ENCODE peak calls at places on chromosomes 11 and 22, in six cellular contexts. One of them, this sample, is unnamed.
A peak's percentile ranks its signal among the peaks of the same experiment; 100 is the strongest.

GRCh38 chr22:46861968-46862367 is 99.5 kb downstream of the TBC1D22A start:
- DNase-seq in HepG2: no peak
- DNase-seq in GM12878: no peak
- DNase-seq in WTC11: no peak
- DNase-seq in K562: no peak
- DNase-seq in H1: no peak
- DNase-seq in this sample: no peak

GRCh38 chr11:121895919-121896318 is 220.1 kb downstream of the BLID start:
- DNase-seq in HepG2: no peak
- DNase-seq in GM12878: no peak
- DNase-seq in WTC11: no peak
- DNase-seq in K562: no peak
- DNase-seq in H1: no peak
- DNase-seq in this sample: no peak

GRCh38 chr11:23233075-23233474 is 372.8 kb upstream of the CCDC179 start:
- DNase-seq in HepG2: no peak
- DNase-seq in GM12878: no peak
- DNase-seq in WTC11: no peak
- DNase-seq in K562: no peak
- DNase-seq in H1: no peak
- DNase-seq in this sample: no peak

GRCh38 chr11:118618115-118618990 is 10.9 kb downstream of the PHLDB1 start:
- DNase-seq in HepG2: no peak
- DNase-seq in GM12878: no peak
- DNase-seq in WTC11: no peak
- DNase-seq in K562: no peak
- DNase-seq in H1: no peak
- DNase-seq in this sample: no peak

GRCh38 chr11:46721286-46721685 is 2.3 kb downstream of the F2 start:
- DNase-seq in HepG2: no peak
- DNase-seq in GM12878: no peak
- DNase-seq in WTC11: no peak
- DNase-seq in K562: no peak
- DNase-seq in H1: no peak
- DNase-seq in this sample: no peak

GRCh38 chr22:48919851-48920589 is 907.7 kb downstream of the BRD1 start:
- DNase-seq in HepG2: no peak
- DNase-seq in GM12878: no peak
- DNase-seq in WTC11: no peak
- DNase-seq in K562: no peak
- DNase-seq in H1: peak; percentile 34
- DNase-seq in this sample: no peak

GRCh38 chr22:46734830-46735453 is 3.1 kb downstream of the CERK start:
- DNase-seq in HepG2: no peak
- DNase-seq in GM12878: peak; percentile 56
- DNase-seq in WTC11: no peak
- DNase-seq in K562: no peak
- DNase-seq in H1: no peak
- DNase-seq in this sample: no peak

GRCh38 chr11:103581680-103582265 is 454.7 kb upstream of the DDI1 start:
- DNase-seq in HepG2: no peak
- DNase-seq in GM12878: no peak
- DNase-seq in WTC11: no peak
- DNase-seq in K562: no peak
- DNase-seq in H1: no peak
- DNase-seq in this sample: no peak

GRCh38 chr22:43424201-43424600 is 12.4 kb downstream of the MPPED1 start:
- DNase-seq in HepG2: no peak
- DNase-seq in GM12878: no peak
- DNase-seq in WTC11: no peak
- DNase-seq in K562: no peak
- DNase-seq in H1: no peak
- DNase-seq in this sample: no peak

GRCh38 chr11:12859872-12860657 is 149.1 kb upstream of the RASSF10 start:
- DNase-seq in HepG2: no peak
- DNase-seq in GM12878: no peak
- DNase-seq in WTC11: no peak
- DNase-seq in K562: peak; percentile 76
- DNase-seq in H1: no peak
- DNase-seq in this sample: no peak

GRCh38 chr11:73335204-73335923 is 27.3 kb downstream of the ARHGEF17 start:
- DNase-seq in HepG2: peak; percentile 68
- DNase-seq in GM12878: no peak
- DNase-seq in WTC11: peak; percentile 94
- DNase-seq in K562: peak; percentile 84
- DNase-seq in H1: peak; percentile 98
- DNase-seq in this sample: peak; percentile 33

GRCh38 chr11:99513368-99513767 is 492.6 kb downstream of the CNTN5 start:
- DNase-seq in HepG2: no peak
- DNase-seq in GM12878: no peak
- DNase-seq in WTC11: no peak
- DNase-seq in K562: no peak
- DNase-seq in H1: no peak
- DNase-seq in this sample: no peak

GRCh38 chr22:47332246-47332980 is 570.0 kb downstream of the TBC1D22A start:
- DNase-seq in HepG2: no peak
- DNase-seq in GM12878: no peak
- DNase-seq in WTC11: no peak
- DNase-seq in K562: no peak
- DNase-seq in H1: no peak
- DNase-seq in this sample: no peak

GRCh38 chr11:288328-289144 is at the start of gene PGGHG:
- DNase-seq in HepG2: no peak
- DNase-seq in GM12878: no peak
- DNase-seq in WTC11: peak; percentile 45
- DNase-seq in K562: peak; percentile 86
- DNase-seq in H1: peak; percentile 75
- DNase-seq in this sample: no peak

GRCh38 chr22:27715078-27715477 is 86.5 kb downstream of the MN1 start:
- DNase-seq in HepG2: no peak
- DNase-seq in GM12878: no peak
- DNase-seq in WTC11: no peak
- DNase-seq in K562: no peak
- DNase-seq in H1: no peak
- DNase-seq in this sample: no peak

GRCh38 chr11:105466582-105467228 is 143.2 kb upstream of the GRIA4 start:
- DNase-seq in HepG2: peak; percentile 4
- DNase-seq in GM12878: no peak
- DNase-seq in WTC11: no peak
- DNase-seq in K562: no peak
- DNase-seq in H1: no peak
- DNase-seq in this sample: peak; percentile 16

GRCh38 chr11:44742470-44742869 is 15.7 kb downstream of the TSPAN18 start:
- DNase-seq in HepG2: no peak
- DNase-seq in GM12878: no peak
- DNase-seq in WTC11: no peak
- DNase-seq in K562: no peak
- DNase-seq in H1: no peak
- DNase-seq in this sample: no peak

GRCh38 chr11:57459112-57460016 is 964 bp upstream of the RTN4RL2 start:
- DNase-seq in HepG2: no peak
- DNase-seq in GM12878: no peak
- DNase-seq in WTC11: peak; percentile 41
- DNase-seq in K562: peak; percentile 33
- DNase-seq in H1: peak; percentile 75
- DNase-seq in this sample: no peak

GRCh38 chr22:28903080-28903479 is 19.7 kb downstream of the ZNRF3 start:
- DNase-seq in HepG2: no peak
- DNase-seq in GM12878: no peak
- DNase-seq in WTC11: no peak
- DNase-seq in K562: no peak
- DNase-seq in H1: no peak
- DNase-seq in this sample: no peak

GRCh38 chr11:104772806-104773241 is 125.4 kb downstream of the CASP12 start:
- DNase-seq in HepG2: no peak
- DNase-seq in GM12878: no peak
- DNase-seq in WTC11: no peak
- DNase-seq in K562: no peak
- DNase-seq in H1: no peak
- DNase-seq in this sample: peak; percentile 6

GRCh38 chr11:345179-345578 is 24.1 kb upstream of the B4GALNT4 start:
- DNase-seq in HepG2: no peak
- DNase-seq in GM12878: no peak
- DNase-seq in WTC11: no peak
- DNase-seq in K562: no peak
- DNase-seq in H1: no peak
- DNase-seq in this sample: no peak

GRCh38 chr22:50583294-50583865 is 731 bp upstream of the CHKB start:
- DNase-seq in HepG2: peak; percentile 18
- DNase-seq in GM12878: no peak
- DNase-seq in WTC11: no peak
- DNase-seq in K562: no peak
- DNase-seq in H1: no peak
- DNase-seq in this sample: no peak

GRCh38 chr11:126189109-126189929 is 22.1 kb downstream of the RPUSD4 start:
- DNase-seq in HepG2: peak; percentile 94
- DNase-seq in GM12878: peak; percentile 52
- DNase-seq in WTC11: no peak
- DNase-seq in K562: no peak
- DNase-seq in H1: no peak
- DNase-seq in this sample: no peak

GRCh38 chr11:47469411-47470179 is 20.7 kb upstream of the RAPSN start:
- DNase-seq in HepG2: no peak
- DNase-seq in GM12878: no peak
- DNase-seq in WTC11: no peak
- DNase-seq in K562: no peak
- DNase-seq in H1: no peak
- DNase-seq in this sample: no peak

GRCh38 chr11:117972589-117973445 is 13.4 kb upstream of the IL10RA start:
- DNase-seq in HepG2: no peak
- DNase-seq in GM12878: no peak
- DNase-seq in WTC11: no peak
- DNase-seq in K562: no peak
- DNase-seq in H1: no peak
- DNase-seq in this sample: no peak

GRCh38 chr11:71582309-71582895 is at the start of gene KRTAP5-11:
- DNase-seq in HepG2: no peak
- DNase-seq in GM12878: no peak
- DNase-seq in WTC11: no peak
- DNase-seq in K562: no peak
- DNase-seq in H1: no peak
- DNase-seq in this sample: no peak

GRCh38 chr11:31645747-31646146 is 136.2 kb downstream of the ELP4 start:
- DNase-seq in HepG2: peak; percentile 20
- DNase-seq in GM12878: no peak
- DNase-seq in WTC11: no peak
- DNase-seq in K562: peak; percentile 23
- DNase-seq in H1: no peak
- DNase-seq in this sample: peak; percentile 33

GRCh38 chr22:48950151-48950915 is 877.3 kb downstream of the BRD1 start:
- DNase-seq in HepG2: no peak
- DNase-seq in GM12878: no peak
- DNase-seq in WTC11: no peak
- DNase-seq in K562: no peak
- DNase-seq in H1: peak; percentile 39
- DNase-seq in this sample: no peak

DNA sequence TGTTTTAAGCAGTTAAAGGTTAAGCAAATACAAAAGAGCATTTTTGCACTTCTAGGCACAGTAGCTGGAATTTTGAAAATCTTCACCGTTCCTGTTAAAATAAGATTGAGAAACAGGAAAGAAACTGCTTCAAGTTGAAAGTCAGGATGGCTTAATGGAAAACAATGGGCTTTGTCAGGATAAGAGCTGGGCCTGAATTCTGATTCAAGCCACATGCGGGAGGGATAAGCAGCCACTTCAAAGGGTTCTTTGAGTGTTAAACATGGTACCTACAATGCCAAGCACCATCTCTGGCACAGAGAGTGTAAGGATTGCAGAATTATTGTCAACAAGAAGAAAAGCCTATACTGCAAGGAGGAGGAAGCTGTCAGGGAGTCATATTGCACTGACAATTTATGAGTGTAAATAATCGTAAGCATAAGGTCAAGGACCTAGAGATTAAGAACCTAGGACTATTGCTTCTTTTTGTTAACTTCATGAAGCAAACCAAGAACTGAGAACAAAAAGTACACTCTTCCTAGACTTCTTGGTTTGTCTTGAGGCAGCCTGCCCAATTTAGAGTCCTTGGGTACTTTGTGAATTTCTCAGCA is 32.5 kb downstream of the MPPED2 start:
- DNase-seq in HepG2: no peak
- DNase-seq in GM12878: no peak
- DNase-seq in WTC11: no peak
- DNase-seq in K562: no peak
- DNase-seq in H1: no peak
- DNase-seq in this sample: no peak
- TF ChIP-seq SP1 in HepG2: no peak
- TF ChIP-seq SP1 in GM12878: no peak
- TF ChIP-seq SP1 in WTC11: no peak
- TF ChIP-seq SP1 in K562: no peak
- TF ChIP-seq SP1 in H1: no peak
- TF ChIP-seq SP1 in this sample: no peak

GRCh38 chr11:1891831-1892115 is at the start of gene PRR33:
- DNase-seq in HepG2: no peak
- DNase-seq in GM12878: no peak
- DNase-seq in WTC11: no peak
- DNase-seq in K562: no peak
- DNase-seq in H1: no peak
- DNase-seq in this sample: no peak
- TF ChIP-seq ATF3 in HepG2: no peak
- TF ChIP-seq ATF3 in GM12878: no peak
- TF ChIP-seq ATF3 in WTC11: no peak
- TF ChIP-seq ATF3 in K562: no peak
- TF ChIP-seq ATF3 in H1: no peak
- TF ChIP-seq ATF3 in this sample: no peak

GRCh38 chr11:65873280-65874156 is 918 bp upstream of the EFEMP2 start:
- DNase-seq in HepG2: peak; percentile 80
- DNase-seq in GM12878: peak; percentile 87
- DNase-seq in WTC11: peak; percentile 97
- DNase-seq in K562: peak; percentile 92
- DNase-seq in H1: peak; percentile 100
- DNase-seq in this sample: peak; percentile 83
- TF ChIP-seq SP1 in HepG2: peak; percentile 99
- TF ChIP-seq SP1 in GM12878: peak; percentile 90
- TF ChIP-seq SP1 in WTC11: peak; percentile 100
- TF ChIP-seq SP1 in K562: peak; percentile 99
- TF ChIP-seq SP1 in H1: peak; percentile 83
- TF ChIP-seq SP1 in this sample: peak; percentile 75

DNA sequence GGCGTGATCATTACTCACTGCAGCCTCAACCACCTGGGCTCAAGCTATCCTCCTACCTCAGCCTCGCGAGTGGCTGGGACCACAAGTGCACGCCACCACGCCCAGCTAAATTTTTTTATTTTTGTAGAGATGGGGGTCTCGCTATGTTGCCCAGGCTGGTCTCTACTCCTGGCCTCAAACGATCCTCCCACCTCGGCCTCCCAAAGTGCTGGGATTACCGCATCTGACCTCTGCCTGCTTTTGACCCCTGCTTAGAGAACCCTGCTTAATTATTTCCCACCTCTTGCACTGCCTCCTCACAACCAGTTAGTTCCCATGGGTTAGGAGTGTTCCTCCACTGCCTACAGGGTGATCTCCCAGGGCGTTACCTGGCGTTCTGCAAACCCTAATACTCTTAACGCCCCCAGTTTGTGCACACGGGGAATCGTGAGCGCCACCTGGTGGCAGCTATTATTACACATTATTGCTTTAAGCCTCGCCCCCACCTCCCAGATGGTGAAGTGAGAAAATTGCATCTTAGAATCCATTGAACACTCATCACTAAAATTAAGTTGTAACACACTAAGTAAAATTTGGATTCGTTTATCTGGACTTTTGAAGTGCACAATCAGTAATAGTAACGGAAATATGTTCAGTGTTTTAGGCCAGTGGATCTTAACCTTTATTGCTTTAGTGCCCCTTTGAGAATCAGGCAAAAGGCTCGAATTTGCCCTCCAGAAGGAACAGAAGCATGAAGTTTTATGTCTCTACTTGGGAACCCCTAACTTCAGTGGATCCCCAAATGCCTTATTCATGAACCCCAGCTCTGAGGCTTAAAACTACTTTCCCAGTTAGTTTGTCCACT is 61.4 kb upstream of the ASPHD2 start:
- DNase-seq in HepG2: peak; percentile 54
- DNase-seq in GM12878: no peak
- DNase-seq in WTC11: peak; percentile 74
- DNase-seq in K562: peak; percentile 77
- DNase-seq in H1: peak; percentile 81
- DNase-seq in this sample: peak; percentile 59
- TF ChIP-seq ATF3 in HepG2: no peak
- TF ChIP-seq ATF3 in GM12878: no peak
- TF ChIP-seq ATF3 in WTC11: no peak
- TF ChIP-seq ATF3 in K562: no peak
- TF ChIP-seq ATF3 in H1: no peak
- TF ChIP-seq ATF3 in this sample: no peak